ENCODE peak calls at places on chromosomes 13 and 19, in seven cellular contexts. One of them, this sample, is unnamed.
A peak's percentile ranks its signal among the peaks of the same experiment; 100 is the strongest.

GRCh38 chr13:80605743-80606142 is 264.8 kb upstream of the SPRY2 start:
- DNase-seq in C1 segment of cervical spinal cord: no peak
- DNase-seq in hypothalamus: no peak
- DNase-seq in NB4: no peak
- DNase-seq in cardiac fibroblast: no peak
- DNase-seq in Caki2: no peak
- DNase-seq in AG09319: no peak
- DNase-seq in this sample: no peak

GRCh38 chr13:51644649-51645048 is 60.4 kb downstream of the WDFY2 start:
- DNase-seq in C1 segment of cervical spinal cord: no peak
- DNase-seq in hypothalamus: no peak
- DNase-seq in AG09319: no peak
- DNase-seq in NB4: peak; percentile 60
- DNase-seq in cardiac fibroblast: peak; percentile 62
- DNase-seq in Caki2: peak; percentile 14
- DNase-seq in this sample: no peak

GRCh38 chr13:24074687-24075086 is 85.8 kb upstream of the SPATA13 start:
- DNase-seq in Caki2: no peak
- DNase-seq in NB4: peak; percentile 62
- DNase-seq in C1 segment of cervical spinal cord: no peak
- DNase-seq in hypothalamus: no peak
- DNase-seq in cardiac fibroblast: no peak
- DNase-seq in AG09319: no peak
- DNase-seq in this sample: peak; percentile 63

GRCh38 chr19:13181747-13182388 is 31.7 kb downstream of the IER2 start:
- DNase-seq in NB4: peak; percentile 91
- DNase-seq in cardiac fibroblast: peak; percentile 77
- DNase-seq in Caki2: no peak
- DNase-seq in hypothalamus: no peak
- DNase-seq in AG09319: no peak
- DNase-seq in C1 segment of cervical spinal cord: no peak
- DNase-seq in this sample: peak; percentile 31

GRCh38 chr19:11125994-11126685 is 29.4 kb downstream of the SPC24 start:
- DNase-seq in C1 segment of cervical spinal cord: no peak
- DNase-seq in AG09319: no peak
- DNase-seq in hypothalamus: peak; percentile 23
- DNase-seq in NB4: peak; percentile 71
- DNase-seq in cardiac fibroblast: peak; percentile 79
- DNase-seq in Caki2: peak; percentile 63
- DNase-seq in this sample: peak; percentile 42

GRCh38 chr13:30851697-30852096 is 54.4 kb upstream of the MEDAG start:
- DNase-seq in hypothalamus: no peak
- DNase-seq in cardiac fibroblast: no peak
- DNase-seq in C1 segment of cervical spinal cord: no peak
- DNase-seq in AG09319: no peak
- DNase-seq in NB4: no peak
- DNase-seq in Caki2: no peak
- DNase-seq in this sample: no peak

GRCh38 chr13:22220186-22221160 is 549.6 kb downstream of the FGF9 start:
- DNase-seq in Caki2: no peak
- DNase-seq in NB4: no peak
- DNase-seq in hypothalamus: no peak
- DNase-seq in AG09319: no peak
- DNase-seq in C1 segment of cervical spinal cord: no peak
- DNase-seq in cardiac fibroblast: no peak
- DNase-seq in this sample: no peak

GRCh38 chr13:113802090-113802531 is 43.1 kb downstream of the TMEM255B start:
- DNase-seq in NB4: peak; percentile 64
- DNase-seq in cardiac fibroblast: peak; percentile 83
- DNase-seq in C1 segment of cervical spinal cord: no peak
- DNase-seq in AG09319: peak; percentile 39
- DNase-seq in Caki2: peak; percentile 29
- DNase-seq in hypothalamus: no peak
- DNase-seq in this sample: no peak

GRCh38 chr13:52414051-52414450 is 8.1 kb upstream of the THSD1 start:
- DNase-seq in NB4: no peak
- DNase-seq in C1 segment of cervical spinal cord: no peak
- DNase-seq in Caki2: no peak
- DNase-seq in AG09319: no peak
- DNase-seq in cardiac fibroblast: no peak
- DNase-seq in hypothalamus: no peak
- DNase-seq in this sample: no peak

GRCh38 chr19:4742717-4743646 is 19.3 kb upstream of the DPP9 start:
- DNase-seq in C1 segment of cervical spinal cord: no peak
- DNase-seq in hypothalamus: no peak
- DNase-seq in cardiac fibroblast: no peak
- DNase-seq in Caki2: no peak
- DNase-seq in AG09319: no peak
- DNase-seq in NB4: no peak
- DNase-seq in this sample: no peak

GRCh38 chr19:29878973-29879654 is 62.9 kb upstream of the URI1 start:
- DNase-seq in AG09319: no peak
- DNase-seq in C1 segment of cervical spinal cord: no peak
- DNase-seq in hypothalamus: no peak
- DNase-seq in cardiac fibroblast: peak; percentile 23
- DNase-seq in Caki2: peak; percentile 98
- DNase-seq in NB4: peak; percentile 43
- DNase-seq in this sample: peak; percentile 33

GRCh38 chr19:58581227-58582141 is 8.3 kb upstream of the MZF1 start:
- DNase-seq in Caki2: no peak
- DNase-seq in hypothalamus: no peak
- DNase-seq in C1 segment of cervical spinal cord: no peak
- DNase-seq in NB4: peak; percentile 85
- DNase-seq in AG09319: peak; percentile 63
- DNase-seq in cardiac fibroblast: peak; percentile 90
- DNase-seq in this sample: no peak

GRCh38 chr13:28047784-28048388 is 52.5 kb downstream of the FLT3 start:
- DNase-seq in Caki2: no peak
- DNase-seq in C1 segment of cervical spinal cord: no peak
- DNase-seq in NB4: peak; percentile 89
- DNase-seq in AG09319: no peak
- DNase-seq in cardiac fibroblast: no peak
- DNase-seq in hypothalamus: no peak
- DNase-seq in this sample: no peak

GRCh38 chr13:112354330-112355273 is 21.6 kb upstream of the SPACA7 start:
- DNase-seq in AG09319: no peak
- DNase-seq in hypothalamus: no peak
- DNase-seq in cardiac fibroblast: no peak
- DNase-seq in C1 segment of cervical spinal cord: no peak
- DNase-seq in NB4: no peak
- DNase-seq in Caki2: no peak
- DNase-seq in this sample: no peak

GRCh38 chr19:44111910-44112463 is 1.2 kb upstream of the ZNF225 start:
- DNase-seq in Caki2: peak; percentile 81
- DNase-seq in cardiac fibroblast: peak; percentile 87
- DNase-seq in AG09319: peak; percentile 59
- DNase-seq in hypothalamus: no peak
- DNase-seq in C1 segment of cervical spinal cord: no peak
- DNase-seq in NB4: peak; percentile 20
- DNase-seq in this sample: peak; percentile 0

GRCh38 chr13:106568225-106569003 is 477 bp upstream of the ARGLU1 start:
- DNase-seq in AG09319: no peak
- DNase-seq in hypothalamus: no peak
- DNase-seq in cardiac fibroblast: peak; percentile 94
- DNase-seq in Caki2: no peak
- DNase-seq in C1 segment of cervical spinal cord: no peak
- DNase-seq in NB4: peak; percentile 52
- DNase-seq in this sample: no peak

GRCh38 chr13:84455143-84455905 is 573.0 kb upstream of the SLITRK1 start:
- DNase-seq in NB4: peak; percentile 12
- DNase-seq in Caki2: no peak
- DNase-seq in C1 segment of cervical spinal cord: no peak
- DNase-seq in hypothalamus: no peak
- DNase-seq in cardiac fibroblast: no peak
- DNase-seq in AG09319: no peak
- DNase-seq in this sample: no peak

GRCh38 chr13:90738881-90739280 is 608.6 kb upstream of the MIR17HG start:
- DNase-seq in cardiac fibroblast: peak; percentile 26
- DNase-seq in NB4: no peak
- DNase-seq in AG09319: no peak
- DNase-seq in hypothalamus: no peak
- DNase-seq in C1 segment of cervical spinal cord: no peak
- DNase-seq in Caki2: no peak
- DNase-seq in this sample: no peak

GRCh38 chr19:36041831-36042230 is 9.2 kb upstream of the CLIP3 start:
- DNase-seq in NB4: no peak
- DNase-seq in Caki2: peak; percentile 66
- DNase-seq in cardiac fibroblast: peak; percentile 96
- DNase-seq in hypothalamus: no peak
- DNase-seq in AG09319: peak; percentile 66
- DNase-seq in C1 segment of cervical spinal cord: no peak
- DNase-seq in this sample: no peak

GRCh38 chr13:34748561-34748960 is 193.5 kb upstream of the NBEA start:
- DNase-seq in C1 segment of cervical spinal cord: no peak
- DNase-seq in Caki2: peak; percentile 5
- DNase-seq in hypothalamus: no peak
- DNase-seq in NB4: no peak
- DNase-seq in AG09319: no peak
- DNase-seq in cardiac fibroblast: peak; percentile 41
- DNase-seq in this sample: no peak

GRCh38 chr13:26855071-26855470 is 94.5 kb upstream of the GPR12 start:
- DNase-seq in cardiac fibroblast: no peak
- DNase-seq in AG09319: no peak
- DNase-seq in C1 segment of cervical spinal cord: no peak
- DNase-seq in Caki2: no peak
- DNase-seq in NB4: no peak
- DNase-seq in hypothalamus: no peak
- DNase-seq in this sample: peak; percentile 29

GRCh38 chr19:42412223-42412622 is 15.0 kb downstream of the LIPE start:
- DNase-seq in C1 segment of cervical spinal cord: no peak
- DNase-seq in NB4: peak; percentile 13
- DNase-seq in cardiac fibroblast: no peak
- DNase-seq in hypothalamus: peak; percentile 42
- DNase-seq in AG09319: no peak
- DNase-seq in Caki2: no peak
- DNase-seq in this sample: no peak

GRCh38 chr19:10985502-10985901 is 24.7 kb downstream of the SMARCA4 start:
- DNase-seq in Caki2: no peak
- DNase-seq in NB4: no peak
- DNase-seq in AG09319: no peak
- DNase-seq in C1 segment of cervical spinal cord: no peak
- DNase-seq in hypothalamus: no peak
- DNase-seq in cardiac fibroblast: no peak
- DNase-seq in this sample: no peak

GRCh38 chr19:43725468-43725867 is 9.6 kb downstream of the IRGC start:
- DNase-seq in hypothalamus: no peak
- DNase-seq in Caki2: no peak
- DNase-seq in cardiac fibroblast: peak; percentile 18
- DNase-seq in NB4: no peak
- DNase-seq in C1 segment of cervical spinal cord: no peak
- DNase-seq in AG09319: no peak
- DNase-seq in this sample: no peak

GRCh38 chr19:13154911-13155471 is 4.8 kb downstream of the IER2 start:
- DNase-seq in hypothalamus: no peak
- DNase-seq in C1 segment of cervical spinal cord: no peak
- DNase-seq in Caki2: peak; percentile 72
- DNase-seq in NB4: peak; percentile 79
- DNase-seq in AG09319: no peak
- DNase-seq in cardiac fibroblast: no peak
- DNase-seq in this sample: no peak

GRCh38 chr19:46727036-46727501 is 10.2 kb upstream of the PRKD2 start:
- DNase-seq in C1 segment of cervical spinal cord: no peak
- DNase-seq in AG09319: no peak
- DNase-seq in Caki2: no peak
- DNase-seq in cardiac fibroblast: no peak
- DNase-seq in hypothalamus: no peak
- DNase-seq in NB4: no peak
- DNase-seq in this sample: no peak

GRCh38 chr19:42325896-42326771 is 699 bp downstream of the MEGF8 start:
- DNase-seq in Caki2: no peak
- DNase-seq in cardiac fibroblast: no peak
- DNase-seq in hypothalamus: no peak
- DNase-seq in NB4: peak; percentile 25
- DNase-seq in C1 segment of cervical spinal cord: no peak
- DNase-seq in AG09319: no peak
- DNase-seq in this sample: no peak

GRCh38 chr13:70905035-70905434 is 796.8 kb upstream of the KLHL1 start:
- DNase-seq in NB4: no peak
- DNase-seq in Caki2: no peak
- DNase-seq in cardiac fibroblast: peak; percentile 51
- DNase-seq in AG09319: no peak
- DNase-seq in hypothalamus: no peak
- DNase-seq in C1 segment of cervical spinal cord: no peak
- DNase-seq in this sample: no peak

GRCh38 chr13:107650081-107650701 is 565.1 kb downstream of the LIG4 start:
- DNase-seq in NB4: peak; percentile 58
- DNase-seq in hypothalamus: peak; percentile 5
- DNase-seq in cardiac fibroblast: peak; percentile 64
- DNase-seq in C1 segment of cervical spinal cord: no peak
- DNase-seq in AG09319: peak; percentile 5
- DNase-seq in Caki2: peak; percentile 31
- DNase-seq in this sample: peak; percentile 0